ENCODE peak calls at places on chromosomes 4 and X, in four cellular contexts. T, M, P and J are unnamed samples.

GRCh38 chr4:52249583-52249982 is 198.5 kb downstream of the SPATA18 start:
- DNase-seq in T (no peak), M (no peak), P (no peak), J (no peak)

GRCh38 chr4:142095886-142096605 is 459.7 kb downstream of the IL15 start:
- DNase-seq in T (no peak), M (no peak), P (peak; percentile 22), J (no peak)

GRCh38 chr4:158350161-158350560 is 139.9 kb downstream of the TMEM144 start:
- DNase-seq in T (no peak), M (no peak), P (no peak), J (no peak)

GRCh38 chr4:19523964-19524363 is 727.7 kb upstream of the SLIT2 start:
- DNase-seq in T (no peak), M (no peak), P (no peak), J (no peak)

GRCh38 chr4:111519683-111520082 is 625.6 kb upstream of the FAM241A start:
- DNase-seq in T (no peak), M (no peak), P (no peak), J (no peak)

GRCh38 chr4:7514789-7515188 is 80.1 kb upstream of the PSAPL1 start:
- DNase-seq in T (no peak), M (no peak), P (no peak), J (no peak)

GRCh38 chr4:102537280-102537679 is 36.1 kb downstream of the NFKB1 start:
- DNase-seq in T (no peak), M (no peak), P (no peak), J (no peak)

GRCh38 chrX:117919755-117920154 is 196.9 kb downstream of the KLHL13 start:
- DNase-seq in T (no peak), M (no peak), P (no peak), J (no peak)

GRCh38 chrX:13903405-13903804 is 86.5 kb upstream of the GPM6B start:
- DNase-seq in T (no peak), M (no peak), P (no peak), J (no peak)

GRCh38 chr4:18689308-18689915 is 667.9 kb upstream of the LCORL start:
- DNase-seq in T (peak; percentile 26), M (peak; percentile 12), P (peak; percentile 38), J (peak; percentile 12)

GRCh38 chr4:141391771-141392170 is 171.1 kb downstream of the ZNF330 start:
- DNase-seq in T (no peak), M (no peak), P (no peak), J (no peak)

GRCh38 chr4:105978684-105979296 is 83.5 kb downstream of the NPNT start:
- DNase-seq in T (no peak), M (no peak), P (no peak), J (no peak)

GRCh38 chrX:121754301-121754700 is 706.9 kb downstream of the GLUD2 start:
- DNase-seq in T (no peak), M (no peak), P (no peak), J (no peak)

GRCh38 chrX:112641449-112641848 is 38.3 kb downstream of the LHFPL1 start:
- DNase-seq in T (no peak), M (no peak), P (no peak), J (no peak)

GRCh38 chr4:39166177-39166576 is 16.2 kb upstream of the WDR19 start:
- DNase-seq in T (no peak), M (no peak), P (no peak), J (no peak)

GRCh38 chr4:132593717-132594400 is 555.2 kb upstream of the PCDH10 start:
- DNase-seq in T (no peak), M (no peak), P (no peak), J (no peak)

GRCh38 chrX:24956828-24957227 is 58.9 kb downstream of the ARX start:
- DNase-seq in T (no peak), M (no peak), P (no peak), J (no peak)

GRCh38 chr4:177483271-177483670 is 41.0 kb upstream of the AGA start:
- DNase-seq in T (no peak), M (peak; percentile 7), P (no peak), J (no peak)

GRCh38 chr4:188147176-188147575 is 7.9 kb downstream of the TRIML1 start:
- DNase-seq in T (no peak), M (no peak), P (no peak), J (no peak)

GRCh38 chr4:48699470-48699869 is 80.6 kb downstream of the FRYL start:
- DNase-seq in T (no peak), M (no peak), P (no peak), J (no peak)

GRCh38 chrX:68417651-68418050 is 15.6 kb downstream of the OPHN1 start:
- DNase-seq in T (no peak), M (no peak), P (no peak), J (no peak)

GRCh38 chr4:1673671-1674070 is 10.4 kb downstream of the FAM53A start:
- DNase-seq in T (no peak), M (no peak), P (no peak), J (no peak)